ENCODE peak calls at places on chromosomes 7 and 10, in seven cellular contexts. G, K, O, T, B, N and Q are unnamed samples.
A peak's percentile ranks its signal among the peaks of the same experiment; 100 is the strongest.

GRCh38 chr10:50367732-50368131 is 116.4 kb upstream of the ASAH2 start:
- DNase-seq in T (peak; percentile 66), B (no peak), G (no peak), O (no peak), K (no peak), N (no peak), Q (no peak)

GRCh38 chr10:75029874-75030273 is 81.6 kb upstream of the SAMD8 start:
- DNase-seq in K (no peak), O (no peak), G (no peak), N (no peak), T (no peak), B (no peak), Q (no peak)

GRCh38 chr10:121910673-121911420 is 17.0 kb downstream of the ATE1 start:
- DNase-seq in O (no peak), G (no peak), K (no peak), N (no peak), B (no peak), T (peak; percentile 64), Q (no peak)

GRCh38 chr7:106737202-106737562 is 76.2 kb upstream of the CCDC71L start:
- DNase-seq in K (no peak), O (no peak), B (no peak), N (no peak), T (peak; percentile 72), G (no peak), Q (no peak)

GRCh38 chr10:74439213-74439612 is 288.2 kb downstream of the ADK start:
- DNase-seq in T (no peak), G (no peak), K (no peak), O (no peak), N (no peak), B (no peak), Q (no peak)

GRCh38 chr7:92747041-92747835 is 89.1 kb downstream of the CDK6 start:
- DNase-seq in B (no peak), G (no peak), N (no peak), T (peak; percentile 54), K (no peak), O (no peak), Q (no peak)

GRCh38 chr7:140304071-140304799 is 94.1 kb downstream of the SLC37A3 start:
- DNase-seq in K (peak; percentile 51), N (no peak), T (peak; percentile 29), G (peak; percentile 13), B (no peak), O (no peak), Q (no peak)

GRCh38 chr10:100509241-100509640 is 10.4 kb downstream of the SEC31B start:
- DNase-seq in K (no peak), N (no peak), B (no peak), G (peak; percentile 46), O (no peak), T (no peak), Q (no peak)

GRCh38 chr7:92820191-92820590 is 16.2 kb downstream of the CDK6 start:
- DNase-seq in K (no peak), G (no peak), B (no peak), T (no peak), O (no peak), N (no peak), Q (no peak)

GRCh38 chr10:89699581-89700064 is 1.8 kb upstream of the KIF20B start:
- DNase-seq in B (no peak), N (no peak), G (no peak), O (no peak), T (no peak), K (no peak), Q (no peak)

GRCh38 chr10:124359336-124359832 is 59.3 kb downstream of the OAT start:
- DNase-seq in B (no peak), T (no peak), K (no peak), G (no peak), N (no peak), O (no peak), Q (no peak)

GRCh38 chr10:72567421-72567820 is 58.5 kb downstream of the MICU1 start:
- DNase-seq in G (no peak), O (no peak), N (no peak), B (peak; percentile 58), K (no peak), T (peak; percentile 97), Q (no peak)

GRCh38 chr10:95334793-95335120 is 44.0 kb upstream of the PDLIM1 start:
- DNase-seq in K (no peak), B (no peak), G (no peak), O (no peak), T (no peak), N (no peak), Q (no peak)

GRCh38 chr10:96387151-96387550 is 28.3 kb upstream of the OPALIN start:
- DNase-seq in T (no peak), K (no peak), O (no peak), B (no peak), N (no peak), G (no peak), Q (no peak)

GRCh38 chr7:151688236-151688780 is 168.6 kb upstream of the RHEB start:
- DNase-seq in T (peak; percentile 26), O (no peak), B (peak; percentile 21), N (no peak), G (no peak), K (no peak), Q (no peak)

GRCh38 chr10:128124813-128125403 is 1.3 kb downstream of the MKI67 start:
- DNase-seq in G (no peak), O (no peak), N (no peak), K (no peak), B (no peak), T (peak; percentile 20), Q (no peak)

GRCh38 chr7:136405931-136406777 is 429.0 kb upstream of the MTPN start:
- DNase-seq in B (no peak), K (peak; percentile 8), T (peak; percentile 74), G (no peak), N (no peak), O (no peak), Q (no peak)

GRCh38 chr10:4538016-4538415 is 288.0 kb upstream of the AKR1E2 start:
- DNase-seq in O (no peak), G (no peak), N (no peak), K (no peak), T (no peak), B (no peak), Q (no peak)

GRCh38 chr10:35467186-35467585 is 130.9 kb downstream of the CCNY start:
- DNase-seq in B (no peak), N (no peak), G (no peak), T (no peak), K (no peak), O (no peak), Q (no peak)

GRCh38 chr7:111987115-111987826 is 218.9 kb downstream of the DOCK4 start:
- DNase-seq in T (no peak), K (no peak), G (no peak), N (no peak), B (no peak), O (no peak), Q (no peak)

GRCh38 chr7:17095001-17095574 is 203.4 kb upstream of the AHR start:
- DNase-seq in K (no peak), B (peak; percentile 46), T (no peak), G (no peak), N (no peak), O (no peak), Q (no peak)

GRCh38 chr7:138021889-138022288 is 20.0 kb upstream of the CREB3L2 start:
- DNase-seq in N (no peak), K (no peak), T (no peak), B (no peak), G (no peak), O (no peak), Q (no peak)